ENCODE peak calls at places on chromosome 4, in ten cellular contexts. One of them, this sample, is unnamed.

GRCh38 chr4:107155366-107155765 is 119.3 kb upstream of the DKK2 start:
- DNase-seq in iPS DF 19.7: no peak
- DNase-seq in GM23248: no peak
- DNase-seq in C1 segment of cervical spinal cord: no peak
- DNase-seq in neural crest cell: no peak
- DNase-seq in heart left ventricle: no peak
- DNase-seq in iris pigment epithelial cell: no peak
- DNase-seq in posterior vena cava: no peak
- DNase-seq in cardiac muscle cell: no peak
- DNase-seq in T-helper 1 cell: no peak
- DNase-seq in this sample: no peak

GRCh38 chr4:121377065-121377464 is 3.8 kb downstream of the QRFPR start:
- DNase-seq in iPS DF 19.7: no peak
- DNase-seq in GM23248: no peak
- DNase-seq in C1 segment of cervical spinal cord: no peak
- DNase-seq in neural crest cell: no peak
- DNase-seq in heart left ventricle: no peak
- DNase-seq in iris pigment epithelial cell: no peak
- DNase-seq in posterior vena cava: no peak
- DNase-seq in cardiac muscle cell: no peak
- DNase-seq in T-helper 1 cell: no peak
- DNase-seq in this sample: no peak

GRCh38 chr4:7333801-7334421 is 100.8 kb downstream of the PSAPL1 start:
- DNase-seq in iPS DF 19.7: no peak
- DNase-seq in GM23248: no peak
- DNase-seq in C1 segment of cervical spinal cord: no peak
- DNase-seq in neural crest cell: no peak
- DNase-seq in heart left ventricle: no peak
- DNase-seq in iris pigment epithelial cell: no peak
- DNase-seq in posterior vena cava: peak; percentile 65
- DNase-seq in cardiac muscle cell: no peak
- DNase-seq in T-helper 1 cell: no peak
- DNase-seq in this sample: no peak

GRCh38 chr4:82975792-82976191 is 34.8 kb downstream of the LIN54 start:
- DNase-seq in iPS DF 19.7: no peak
- DNase-seq in GM23248: peak; percentile 14
- DNase-seq in C1 segment of cervical spinal cord: no peak
- DNase-seq in neural crest cell: no peak
- DNase-seq in heart left ventricle: no peak
- DNase-seq in iris pigment epithelial cell: peak; percentile 51
- DNase-seq in posterior vena cava: no peak
- DNase-seq in cardiac muscle cell: no peak
- DNase-seq in T-helper 1 cell: no peak
- DNase-seq in this sample: peak; percentile 53

GRCh38 chr4:27381806-27382205 is 521.2 kb downstream of the STIM2 start:
- DNase-seq in iPS DF 19.7: no peak
- DNase-seq in GM23248: peak; percentile 20
- DNase-seq in C1 segment of cervical spinal cord: no peak
- DNase-seq in neural crest cell: no peak
- DNase-seq in heart left ventricle: no peak
- DNase-seq in iris pigment epithelial cell: peak; percentile 11
- DNase-seq in posterior vena cava: no peak
- DNase-seq in cardiac muscle cell: no peak
- DNase-seq in T-helper 1 cell: no peak
- DNase-seq in this sample: no peak

GRCh38 chr4:47720787-47721186 is 117.1 kb downstream of the CORIN start:
- DNase-seq in iPS DF 19.7: no peak
- DNase-seq in GM23248: no peak
- DNase-seq in C1 segment of cervical spinal cord: no peak
- DNase-seq in neural crest cell: no peak
- DNase-seq in heart left ventricle: no peak
- DNase-seq in iris pigment epithelial cell: no peak
- DNase-seq in posterior vena cava: no peak
- DNase-seq in cardiac muscle cell: no peak
- DNase-seq in T-helper 1 cell: no peak
- DNase-seq in this sample: no peak

GRCh38 chr4:186557061-186557460 is 1.7 kb upstream of the MTNR1A start:
- DNase-seq in iPS DF 19.7: no peak
- DNase-seq in GM23248: peak; percentile 6
- DNase-seq in C1 segment of cervical spinal cord: no peak
- DNase-seq in neural crest cell: no peak
- DNase-seq in heart left ventricle: no peak
- DNase-seq in iris pigment epithelial cell: no peak
- DNase-seq in posterior vena cava: no peak
- DNase-seq in cardiac muscle cell: no peak
- DNase-seq in T-helper 1 cell: no peak
- DNase-seq in this sample: peak; percentile 20

GRCh38 chr4:120561648-120562047 is 360.9 kb downstream of the PRDM5 start:
- DNase-seq in iPS DF 19.7: no peak
- DNase-seq in GM23248: no peak
- DNase-seq in C1 segment of cervical spinal cord: no peak
- DNase-seq in neural crest cell: no peak
- DNase-seq in heart left ventricle: no peak
- DNase-seq in iris pigment epithelial cell: no peak
- DNase-seq in posterior vena cava: no peak
- DNase-seq in cardiac muscle cell: no peak
- DNase-seq in T-helper 1 cell: no peak
- DNase-seq in this sample: no peak

GRCh38 chr4:67071641-67072040 is 473.7 kb downstream of the CENPC start:
- DNase-seq in iPS DF 19.7: no peak
- DNase-seq in GM23248: no peak
- DNase-seq in C1 segment of cervical spinal cord: no peak
- DNase-seq in neural crest cell: no peak
- DNase-seq in heart left ventricle: no peak
- DNase-seq in iris pigment epithelial cell: no peak
- DNase-seq in posterior vena cava: no peak
- DNase-seq in cardiac muscle cell: no peak
- DNase-seq in T-helper 1 cell: no peak
- DNase-seq in this sample: no peak

GRCh38 chr4:16218950-16219349 is 7.3 kb downstream of the TAPT1 start:
- DNase-seq in iPS DF 19.7: no peak
- DNase-seq in GM23248: no peak
- DNase-seq in C1 segment of cervical spinal cord: no peak
- DNase-seq in neural crest cell: no peak
- DNase-seq in heart left ventricle: no peak
- DNase-seq in iris pigment epithelial cell: no peak
- DNase-seq in posterior vena cava: no peak
- DNase-seq in cardiac muscle cell: no peak
- DNase-seq in T-helper 1 cell: no peak
- DNase-seq in this sample: no peak

GRCh38 chr4:171484681-171485080 is 328.5 kb upstream of the GALNTL6 start:
- DNase-seq in iPS DF 19.7: no peak
- DNase-seq in GM23248: no peak
- DNase-seq in C1 segment of cervical spinal cord: no peak
- DNase-seq in neural crest cell: no peak
- DNase-seq in heart left ventricle: no peak
- DNase-seq in iris pigment epithelial cell: no peak
- DNase-seq in posterior vena cava: no peak
- DNase-seq in cardiac muscle cell: no peak
- DNase-seq in T-helper 1 cell: no peak
- DNase-seq in this sample: no peak

GRCh38 chr4:98374643-98375042 is 113.5 kb downstream of the RAP1GDS1 start:
- DNase-seq in iPS DF 19.7: no peak
- DNase-seq in GM23248: no peak
- DNase-seq in C1 segment of cervical spinal cord: no peak
- DNase-seq in neural crest cell: no peak
- DNase-seq in heart left ventricle: peak; percentile 20
- DNase-seq in iris pigment epithelial cell: peak; percentile 24
- DNase-seq in posterior vena cava: no peak
- DNase-seq in cardiac muscle cell: no peak
- DNase-seq in T-helper 1 cell: no peak
- DNase-seq in this sample: no peak

GRCh38 chr4:60201052-60201673 is 999.0 kb upstream of the ADGRL3 start:
- DNase-seq in iPS DF 19.7: peak; percentile 17
- DNase-seq in GM23248: peak; percentile 60
- DNase-seq in C1 segment of cervical spinal cord: no peak
- DNase-seq in neural crest cell: peak; percentile 74
- DNase-seq in heart left ventricle: no peak
- DNase-seq in iris pigment epithelial cell: peak; percentile 30
- DNase-seq in posterior vena cava: no peak
- DNase-seq in cardiac muscle cell: peak; percentile 80
- DNase-seq in T-helper 1 cell: no peak
- DNase-seq in this sample: peak; percentile 16

GRCh38 chr4:135510582-135510981 is 1309.0 kb upstream of the PABPC4L start:
- DNase-seq in iPS DF 19.7: no peak
- DNase-seq in GM23248: no peak
- DNase-seq in C1 segment of cervical spinal cord: no peak
- DNase-seq in neural crest cell: no peak
- DNase-seq in heart left ventricle: no peak
- DNase-seq in iris pigment epithelial cell: no peak
- DNase-seq in posterior vena cava: no peak
- DNase-seq in cardiac muscle cell: no peak
- DNase-seq in T-helper 1 cell: no peak
- DNase-seq in this sample: peak; percentile 78